ENCODE peak calls at places on chromosomes 3 and 15, in four cellular contexts. J is K562, M is HepG2, T is H1. Y is an unnamed sample.

GRCh38 chr3:159191454-159191853 is 389.6 kb downstream of the MFSD1 start:
- DNase-seq in J (no peak), T (no peak), M (no peak), Y (peak; percentile 89)

GRCh38 chr3:196920733-196921132 is 21.6 kb downstream of the NCBP2 start:
- DNase-seq in J (no peak), M (no peak), T (no peak), Y (no peak)

GRCh38 chr15:52558196-52558595 is 10.6 kb downstream of the ARPP19 start:
- DNase-seq in M (no peak), J (no peak), T (no peak), Y (peak; percentile 43)

GRCh38 chr15:70523634-70524033 is 239.7 kb downstream of the UACA start:
- DNase-seq in M (no peak), T (no peak), J (no peak), Y (no peak)

GRCh38 chr15:45088801-45089711 is 24.9 kb downstream of the DUOX2 start:
- DNase-seq in J (no peak), M (peak; percentile 36), T (no peak), Y (no peak)

GRCh38 chr15:84975871-84976351 is 5.7 kb upstream of the PDE8A start:
- DNase-seq in J (no peak), T (no peak), M (no peak), Y (no peak)

GRCh38 chr15:43370310-43370974 is 401 bp downstream of the ZSCAN29 start:
- DNase-seq in T (no peak), M (peak; percentile 27), J (peak; percentile 59), Y (peak; percentile 48)

GRCh38 chr3:117553461-117553860 is 843.9 kb downstream of the TUSC7 start:
- DNase-seq in M (no peak), J (no peak), T (no peak), Y (peak; percentile 12)

GRCh38 chr3:66237551-66237950 is 16.8 kb downstream of the SLC25A26 start:
- DNase-seq in J (no peak), T (no peak), M (no peak), Y (no peak)

GRCh38 chr15:69781411-69782125 is 316.1 kb downstream of the TLE3 start:
- DNase-seq in J (no peak), T (no peak), M (no peak), Y (no peak)

GRCh38 chr3:172525116-172525613 is 1.9 kb upstream of the TNFSF10 start:
- DNase-seq in J (no peak), M (no peak), T (no peak), Y (no peak)

GRCh38 chr15:66459818-66460615 is 37.5 kb downstream of the SNAPC5 start:
- DNase-seq in M (no peak), T (no peak), J (no peak), Y (no peak)

GRCh38 chr3:42090973-42091731 is at the start of gene TRAK1:
- DNase-seq in M (no peak), J (no peak), T (no peak), Y (no peak)

GRCh38 chr3:134976948-134977347 is 181.9 kb downstream of the EPHB1 start:
- DNase-seq in M (no peak), T (no peak), J (no peak), Y (no peak)

GRCh38 chr3:25870452-25870851 is 80.6 kb downstream of the OXSM start:
- DNase-seq in T (no peak), M (no peak), J (no peak), Y (no peak)

GRCh38 chr3:171453175-171453868 is 6.9 kb downstream of the TNIK start:
- DNase-seq in J (peak; percentile 75), M (no peak), T (no peak), Y (no peak)

GRCh38 chr15:55168350-55168974 is 28.3 kb downstream of the RSL24D1 start:
- DNase-seq in T (peak; percentile 85), M (peak; percentile 83), J (peak; percentile 65), Y (peak; percentile 77)

GRCh38 chr3:37909067-37909911 is 47.6 kb downstream of the CTDSPL start:
- DNase-seq in T (no peak), M (peak; percentile 91), J (no peak), Y (peak; percentile 51)

GRCh38 chr3:184284696-184285095 is 8.9 kb downstream of the ECE2 start:
- DNase-seq in T (no peak), J (peak; percentile 79), M (peak; percentile 58), Y (peak; percentile 81)

GRCh38 chr3:143121240-143122088 is 1.9 kb downstream of the CHST2 start:
- DNase-seq in M (no peak), J (no peak), T (no peak), Y (peak; percentile 53)
- TF ChIP-seq EZH2 in M (no peak), J (no peak), T (no peak), Y (no peak)

GRCh38 chr3:27507515-27508266 is 23.5 kb upstream of the SLC4A7 start:
- DNase-seq in T (no peak), J (no peak), M (no peak), Y (peak; percentile 73)
- TF ChIP-seq JUN in T (no peak), J (no peak), M (no peak), Y (no peak)

DNA sequence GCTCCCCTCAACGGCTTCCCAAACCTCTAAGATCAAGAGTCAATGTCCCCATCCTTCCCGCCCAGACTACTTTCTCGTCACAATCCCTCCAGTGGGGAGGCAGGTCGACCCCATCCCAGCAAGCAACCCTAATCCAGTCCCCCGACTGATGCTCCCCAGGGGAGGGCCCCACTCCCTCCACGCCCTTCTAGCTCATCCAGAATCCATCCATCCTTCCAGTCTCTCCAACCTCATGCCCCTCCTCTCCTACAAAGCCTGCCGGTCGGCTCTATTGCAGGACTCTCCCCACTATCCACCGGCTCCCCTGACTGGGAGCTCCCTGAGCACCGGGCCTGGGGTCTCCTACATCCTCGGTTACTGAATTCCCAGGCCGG is 1.3 kb downstream of the ADAMTS7 start:
- DNase-seq in J (no peak), T (no peak), M (no peak), Y (no peak)
- TF ChIP-seq EZH2 in J (no peak), T (no peak), M (no peak), Y (no peak)

GRCh38 chr3:133599280-133599679 is 25.8 kb downstream of the CDV3 start:
- DNase-seq in M (no peak), J (peak; percentile 5), T (no peak), Y (no peak)

GRCh38 chr3:133606342-133606741 is 32.9 kb downstream of the CDV3 start:
- DNase-seq in M (peak; percentile 38), J (no peak), T (no peak), Y (no peak)

GRCh38 chr3:133598405-133598804 is 24.9 kb downstream of the CDV3 start:
- DNase-seq in M (no peak), J (no peak), T (no peak), Y (no peak)

GRCh38 chr3:133595341-133595740 is 21.9 kb downstream of the CDV3 start:
- DNase-seq in M (no peak), J (no peak), T (no peak), Y (peak; percentile 19)

GRCh38 chr3:133600682-133601081 is 27.2 kb downstream of the CDV3 start:
- DNase-seq in J (no peak), T (no peak), M (no peak), Y (no peak)
- TF ChIP-seq JUN in J (no peak), T (no peak), M (no peak), Y (no peak)

DNA sequence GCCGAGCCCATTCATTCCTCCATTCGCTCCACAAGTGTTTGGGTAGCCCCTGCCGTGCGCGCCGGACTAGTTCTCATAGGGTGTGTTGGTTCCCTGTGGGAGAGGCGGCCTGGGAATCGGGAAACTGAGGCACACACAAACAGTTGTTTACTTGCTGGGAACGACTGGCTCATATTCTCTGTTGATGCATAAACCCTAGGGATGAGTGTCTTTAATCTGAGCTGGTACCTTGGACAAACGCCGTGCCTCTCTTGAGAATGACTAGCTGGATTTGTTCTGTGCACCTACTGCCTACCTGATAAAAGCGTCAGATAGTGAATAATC is 737 bp downstream of the DNAJA4 start:
- DNase-seq in T (no peak), J (no peak), M (no peak), Y (no peak)
- TF ChIP-seq EZH2 in T (no peak), J (no peak), M (no peak), Y (no peak)

DNA sequence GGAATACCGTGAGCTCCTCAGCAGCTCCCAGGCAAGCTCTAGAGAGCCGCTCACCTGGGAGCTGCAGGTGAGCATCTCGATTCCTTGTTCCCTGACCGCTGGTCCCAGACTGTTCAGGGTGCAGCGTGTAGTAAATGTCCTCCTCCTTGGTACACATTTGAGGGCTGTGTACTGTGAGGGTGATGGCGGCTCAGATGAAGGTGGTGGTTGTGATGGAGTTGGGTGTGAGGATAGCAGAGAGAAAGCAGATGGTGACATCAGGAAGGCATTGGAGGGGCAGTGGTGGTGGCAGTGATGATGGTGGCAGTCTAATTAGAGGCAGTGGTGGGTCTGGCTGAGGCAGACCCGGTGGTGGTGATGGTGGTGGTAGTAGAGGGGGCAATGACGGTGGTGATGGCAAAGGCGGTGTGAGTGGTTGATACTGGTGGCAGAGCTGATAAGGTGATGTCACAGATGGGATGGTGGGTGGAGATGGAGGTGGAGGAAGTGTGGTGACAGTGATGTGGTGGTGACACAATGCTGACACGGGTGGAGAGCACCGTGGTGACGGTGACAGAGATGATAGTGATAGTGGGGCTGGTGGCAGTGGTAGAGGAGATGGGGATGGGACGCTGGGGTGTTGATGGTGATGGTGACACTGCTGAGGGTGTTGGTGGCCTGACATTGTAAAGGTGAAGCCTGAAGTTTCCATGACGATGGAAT is at the start of gene DNAJB8:
- DNase-seq in M (no peak), T (no peak), J (no peak), Y (no peak)
- TF ChIP-seq JUN in M (no peak), T (no peak), J (no peak), Y (no peak)

DNA sequence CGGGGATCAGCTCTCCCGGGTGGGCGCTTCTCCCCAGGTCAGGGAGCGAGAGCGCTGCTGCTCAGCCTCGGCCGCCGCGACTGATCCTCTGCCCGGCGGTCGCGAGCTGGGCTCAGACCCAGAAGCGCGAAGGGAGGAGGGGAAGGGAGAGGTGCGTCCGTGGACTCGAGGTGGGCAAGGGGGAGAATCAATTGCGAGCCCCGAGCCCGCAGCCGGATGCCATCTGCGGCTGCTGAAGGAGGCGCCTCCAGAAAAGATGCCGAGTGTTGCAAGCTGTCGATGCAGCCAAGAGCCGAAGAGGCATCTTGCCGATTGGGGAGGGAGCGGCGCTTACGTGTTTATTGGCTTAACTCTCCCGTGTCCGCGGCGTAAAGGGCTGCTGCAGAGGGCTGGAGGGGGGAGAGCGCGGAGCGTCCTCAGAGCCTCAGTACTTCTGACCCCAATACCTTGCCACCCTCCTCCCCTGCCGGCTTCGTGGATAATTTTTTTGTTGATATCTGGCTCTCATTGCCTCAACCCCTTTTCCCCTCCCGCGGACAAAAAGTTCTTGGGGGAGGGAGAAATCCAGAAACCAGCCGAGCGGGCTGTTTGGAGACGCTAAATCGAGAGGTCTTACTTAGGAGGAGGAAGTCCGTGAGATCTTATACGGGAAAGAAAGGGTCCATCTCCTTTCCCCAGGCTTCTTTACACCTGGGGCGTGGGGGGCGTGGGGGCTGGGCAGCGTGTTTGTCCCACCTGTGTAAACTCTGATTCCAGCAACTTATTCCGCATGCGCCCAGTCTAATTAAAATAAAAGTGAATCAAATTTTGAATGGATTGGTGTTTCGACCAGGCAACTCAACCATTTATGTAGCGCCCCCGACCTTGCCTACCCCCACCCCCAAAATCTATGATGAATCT is at the start of gene CADPS:
- DNase-seq in T (no peak), M (no peak), J (no peak), Y (no peak)
- TF ChIP-seq EZH2 in T (no peak), M (no peak), J (no peak), Y (peak; percentile 27)

Y was measured in endothelial cell of umbilical vein.